ENCODE peak calls at places on chromosomes 7 and 10, in six cellular contexts. D is NCI-H226, T is hippocampal formation, V is prostate gland, H is DMS79, E is NCI-H2029. L is an unnamed sample.
A peak's percentile ranks its signal among the peaks of the same experiment; 100 is the strongest.

GRCh38 chr10:546971-547590 is 142.4 kb downstream of the DIP2C start:
- DNase-seq in D (no peak), T (no peak), V (peak; percentile 72), H (peak; percentile 28), E (no peak), L (no peak)

GRCh38 chr7:112154690-112155089 is 51.5 kb downstream of the DOCK4 start:
- DNase-seq in D (no peak), T (no peak), V (no peak), H (no peak), E (peak; percentile 57), L (no peak)

GRCh38 chr7:108071551-108071950 is 58.6 kb downstream of the LAMB4 start:
- DNase-seq in D (no peak), T (no peak), V (no peak), H (no peak), E (no peak), L (no peak)

GRCh38 chr7:129748710-129749109 is 137.2 kb downstream of the NRF1 start:
- DNase-seq in D (no peak), T (no peak), V (no peak), H (no peak), E (no peak), L (no peak)

GRCh38 chr10:26839966-26840627 is 20.7 kb downstream of the ABI1 start:
- DNase-seq in D (no peak), T (no peak), V (no peak), H (peak; percentile 76), E (peak; percentile 26), L (no peak)

GRCh38 chr10:126969310-126969709 is 64.1 kb downstream of the DOCK1 start:
- DNase-seq in D (no peak), T (peak; percentile 28), V (peak; percentile 7), H (no peak), E (no peak), L (no peak)

GRCh38 chr7:108684629-108685028 is 115.0 kb downstream of the DNAJB9 start:
- DNase-seq in D (no peak), T (no peak), V (no peak), H (no peak), E (no peak), L (no peak)

GRCh38 chr10:126409821-126410220 is 21.5 kb upstream of the ADAM12 start:
- DNase-seq in D (no peak), T (no peak), V (no peak), H (no peak), E (no peak), L (no peak)

GRCh38 chr10:6774406-6774805 is 194.3 kb upstream of the PRKCQ start:
- DNase-seq in D (no peak), T (no peak), V (no peak), H (no peak), E (no peak), L (no peak)

GRCh38 chr7:69856991-69857390 is 258.7 kb downstream of the AUTS2 start:
- DNase-seq in D (no peak), T (no peak), V (no peak), H (no peak), E (no peak), L (no peak)

GRCh38 chr10:11874568-11875182 is 51.5 kb downstream of the PROSER2 start:
- DNase-seq in D (peak; percentile 99), T (no peak), V (peak; percentile 86), H (peak; percentile 30), E (peak; percentile 20), L (peak; percentile 53)

GRCh38 chr10:28872592-28873165 is 195.4 kb downstream of the BAMBI start:
- DNase-seq in D (peak; percentile 52), T (no peak), V (no peak), H (no peak), E (no peak), L (no peak)

GRCh38 chr10:7337431-7338171 is 73.2 kb downstream of the SFMBT2 start:
- DNase-seq in D (no peak), T (peak; percentile 36), V (no peak), H (no peak), E (no peak), L (no peak)

L was measured in naive thymus-derived CD8-positive, alpha-beta T cell.